ENCODE peak calls at places on chromosome 5, in six cellular contexts. L is cardiac muscle cell, Q is A549, N is lower leg skin, G is upper lobe of left lung, W is sigmoid colon. I is an unnamed sample.

GRCh38 chr5:3893527-3893926 is 297.9 kb downstream of the IRX1 start:
- DNase-seq in L (no peak), W (no peak), N (no peak), G (no peak), Q (no peak), I (no peak)

GRCh38 chr5:36054646-36055045 is 12.0 kb downstream of the UGT3A2 start:
- DNase-seq in G (no peak), N (no peak), Q (no peak), L (no peak), W (no peak), I (no peak)

GRCh38 chr5:10036136-10036535 is 213.6 kb downstream of the ATPSCKMT start:
- DNase-seq in W (no peak), Q (no peak), G (no peak), L (no peak), N (no peak), I (no peak)

GRCh38 chr5:166430491-166431319 is 1860.7 kb upstream of the WWC1 start:
- DNase-seq in N (no peak), L (no peak), G (no peak), W (no peak), Q (no peak), I (no peak)

GRCh38 chr5:111997308-111998159 is 240.5 kb upstream of the NREP start:
- DNase-seq in L (no peak), W (no peak), N (peak), Q (no peak), G (peak), I (no peak)

GRCh38 chr5:149937610-149938009 is 7.0 kb downstream of the PDE6A start:
- DNase-seq in N (no peak), W (no peak), L (no peak), G (no peak), Q (no peak), I (no peak)

GRCh38 chr5:33315170-33315569 is 125.6 kb upstream of the TARS1 start:
- DNase-seq in Q (no peak), L (no peak), G (no peak), W (no peak), N (no peak), I (no peak)

GRCh38 chr5:177162379-177162778 is 28.8 kb downstream of the NSD1 start:
- DNase-seq in G (no peak), W (no peak), Q (no peak), N (no peak), L (no peak), I (no peak)

GRCh38 chr5:175378444-175379028 is 65.4 kb downstream of the DRD1 start:
- DNase-seq in Q (peak), W (no peak), N (no peak), G (no peak), L (no peak), I (no peak)

GRCh38 chr5:1445313-1445894 is at the start of gene SLC6A3:
- DNase-seq in L (peak), Q (no peak), W (no peak), N (no peak), G (no peak), I (peak)

GRCh38 chr5:54717459-54717858 is 199.9 kb downstream of the SNX18 start:
- DNase-seq in L (no peak), Q (no peak), G (no peak), W (no peak), N (no peak), I (no peak)

GRCh38 chr5:19496056-19496455 is 491.9 kb downstream of the CDH18 start:
- DNase-seq in Q (no peak), G (no peak), L (no peak), W (no peak), N (no peak), I (no peak)

GRCh38 chr5:108251350-108251749 is 130.5 kb downstream of the FBXL17 start:
- DNase-seq in W (no peak), G (no peak), L (no peak), N (no peak), Q (no peak), I (no peak)

GRCh38 chr5:82924241-82924989 is 152.8 kb downstream of the TMEM167A start:
- DNase-seq in G (no peak), Q (no peak), W (no peak), N (no peak), L (no peak), I (no peak)

GRCh38 chr5:111830333-111830732 is 73.3 kb upstream of the NREP start:
- DNase-seq in G (no peak), L (no peak), N (peak), W (no peak), Q (no peak), I (no peak)

GRCh38 chr5:120599576-120599975 is 135.5 kb downstream of the PRR16 start:
- DNase-seq in Q (no peak), N (no peak), G (no peak), W (no peak), L (no peak), I (no peak)

GRCh38 chr5:144886668-144887067 is 716.0 kb downstream of the KCTD16 start:
- DNase-seq in L (no peak), N (no peak), G (no peak), W (no peak), Q (no peak), I (no peak)

GRCh38 chr5:6158974-6159863 is 219.1 kb downstream of the MED10 start:
- DNase-seq in G (no peak), W (no peak), N (no peak), L (no peak), Q (peak), I (no peak)

GRCh38 chr5:84059672-84060071 is 325.0 kb downstream of the EDIL3 start:
- DNase-seq in Q (no peak), G (no peak), L (no peak), N (no peak), W (no peak), I (no peak)

GRCh38 chr5:133675376-133676154 is 63.2 kb upstream of the FSTL4 start:
- DNase-seq in N (no peak), G (no peak), L (no peak), W (peak), Q (no peak), I (no peak)

GRCh38 chr5:160467555-160468418 is 46.1 kb downstream of the PTTG1 start:
- DNase-seq in Q (peak), N (peak), G (peak), W (peak), L (no peak), I (peak)

GRCh38 chr5:40801771-40802562 is 3.8 kb upstream of the PRKAA1 start:
- DNase-seq in N (no peak), W (no peak), L (no peak), G (no peak), Q (no peak), I (no peak)

GRCh38 chr5:64269164-64269563 is 103.5 kb downstream of the RNF180 start:
- DNase-seq in Q (no peak), G (no peak), N (no peak), L (no peak), W (no peak), I (no peak)

GRCh38 chr5:170388818-170389217 is 349 bp downstream of the KCNMB1 start:
- DNase-seq in L (peak), G (no peak), Q (no peak), W (no peak), N (no peak), I (no peak)

GRCh38 chr5:40675396-40676133 is 4.2 kb upstream of the PTGER4 start:
- DNase-seq in N (no peak), L (no peak), Q (no peak), G (no peak), W (no peak), I (no peak)

GRCh38 chr5:54785729-54786548 is 199.5 kb downstream of the ESM1 start:
- DNase-seq in L (peak), G (peak), Q (no peak), N (peak), W (peak), I (no peak)

GRCh38 chr5:168802337-168802736 is 223.2 kb upstream of the PANK3 start:
- DNase-seq in G (no peak), Q (no peak), L (no peak), N (no peak), W (no peak), I (no peak)

GRCh38 chr5:98096155-98096554 is 677.3 kb upstream of the RGMB start:
- DNase-seq in G (no peak), Q (no peak), N (no peak), L (no peak), W (no peak), I (no peak)

GRCh38 chr5:77418162-77418561 is 74.0 kb downstream of the WDR41 start:
- DNase-seq in L (no peak), G (no peak), N (no peak), W (no peak), Q (no peak), I (no peak)

GRCh38 chr5:7878381-7878873 is 9.5 kb downstream of the MTRR start:
- DNase-seq in L (no peak), W (no peak), N (no peak), Q (no peak), G (no peak), I (no peak)

DNA sequence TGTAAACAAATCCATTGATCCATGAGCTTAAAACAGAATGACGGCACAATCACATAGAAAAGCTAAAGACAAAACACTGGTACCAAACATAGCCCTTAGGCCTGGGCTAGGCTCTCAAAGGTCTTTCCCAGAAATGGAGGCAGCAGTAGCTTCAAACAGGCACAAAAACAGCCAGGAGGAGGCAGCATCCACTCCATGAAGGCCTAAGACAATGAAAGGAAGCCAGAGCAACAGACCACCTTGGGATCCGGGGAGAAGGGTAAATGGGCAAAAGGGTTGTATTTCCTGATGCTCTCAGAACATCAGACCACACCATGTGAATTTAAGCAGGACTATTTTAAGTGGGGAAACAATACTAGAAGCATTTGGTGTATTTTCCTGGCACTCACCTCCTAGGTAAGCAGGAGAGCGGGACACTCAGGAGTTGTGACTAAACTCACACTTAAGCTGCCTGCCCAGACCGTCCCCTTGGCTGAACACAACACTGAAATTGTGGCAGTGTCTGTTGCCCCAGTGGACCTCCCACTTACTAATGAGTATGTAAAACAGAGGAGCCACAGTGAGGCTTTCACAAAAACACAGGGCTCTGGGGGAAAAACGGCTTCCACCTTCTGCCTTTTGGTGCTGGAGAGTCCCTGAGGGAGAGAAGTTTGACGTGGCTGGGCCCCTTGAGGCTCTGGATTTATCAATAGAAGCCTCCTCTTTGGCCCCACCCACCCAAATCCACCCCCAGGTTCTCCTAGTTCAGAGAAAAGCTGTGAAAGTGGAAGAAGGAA is 11.9 kb downstream of the GNPDA1 start:
- DNase-seq in L (peak), Q (no peak), G (no peak), W (no peak), N (no peak), I (no peak)
- TF ChIP-seq CTCF in L (peak), Q (peak), G (no peak), W (peak), N (no peak), I (no peak)

GRCh38 chr5:145920542-145921210 is 15.7 kb upstream of the SH3RF2 start:
- DNase-seq in N (no peak), Q (no peak), W (no peak), L (no peak), G (no peak), I (no peak)
- TF ChIP-seq CTCF in N (no peak), Q (no peak), W (no peak), L (no peak), G (no peak), I (no peak)

GRCh38 chr5:72394688-72395087 is 74.5 kb downstream of the PTCD2 start:
- DNase-seq in Q (no peak), L (no peak), G (no peak), W (no peak), N (no peak), I (no peak)
- TF ChIP-seq CTCF in Q (peak), L (peak), G (no peak), W (no peak), N (no peak), I (no peak)

GRCh38 chr5:138595396-138595795 is 20.2 kb upstream of the HSPA9 start:
- DNase-seq in L (peak), Q (no peak), W (no peak), N (no peak), G (no peak), I (no peak)
- TF ChIP-seq CTCF in L (no peak), Q (no peak), W (peak), N (no peak), G (no peak), I (no peak)

GRCh38 chr5:179680780-179681411 is at the start of gene CBY3:
- DNase-seq in L (no peak), Q (no peak), W (no peak), G (no peak), N (no peak), I (no peak)

GRCh38 chr5:179680014-179680779 is 637 bp downstream of the CBY3 start:
- DNase-seq in Q (no peak), N (no peak), G (no peak), L (no peak), W (no peak), I (no peak)

GRCh38 chr5:179679014-179679674 is 1.7 kb downstream of the CBY3 start:
- DNase-seq in G (peak), W (peak), L (no peak), N (peak), Q (no peak), I (peak)

GRCh38 chr5:179678238-179679013 is 2.4 kb downstream of the CBY3 start:
- DNase-seq in W (peak), L (peak), Q (peak), G (peak), N (peak), I (peak)
- TF ChIP-seq CTCF in W (no peak), L (peak), Q (no peak), G (no peak), N (peak), I (peak)

DNA sequence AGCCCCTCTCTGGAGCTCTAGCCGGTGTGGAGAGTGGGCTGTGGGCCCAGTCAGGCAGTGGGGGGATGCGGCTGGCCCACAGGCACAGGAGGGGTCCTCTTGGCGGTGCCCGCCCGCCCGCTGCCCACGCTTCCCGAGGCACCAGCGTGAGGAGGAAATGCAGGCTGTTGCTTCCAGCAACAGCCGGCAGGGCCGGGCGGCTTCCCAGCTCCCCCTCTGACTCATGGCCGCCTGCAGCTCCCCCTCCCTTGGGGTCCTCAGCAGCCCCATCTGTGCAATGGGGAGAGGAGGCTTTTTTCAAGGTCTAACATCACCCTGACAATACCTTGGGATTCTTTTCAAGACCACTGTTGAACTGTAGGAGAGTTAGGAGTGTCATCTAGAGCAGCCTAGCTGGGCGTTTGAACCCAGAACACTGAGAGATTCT is 10.4 kb downstream of the CXXC5 start:
- DNase-seq in G (peak), W (no peak), L (no peak), N (no peak), Q (no peak), I (no peak)
- TF ChIP-seq CTCF in G (peak), W (no peak), L (no peak), N (no peak), Q (no peak), I (no peak)

GRCh38 chr5:126341906-126342625 is 81.1 kb upstream of the GRAMD2B start:
- DNase-seq in L (no peak), Q (no peak), G (no peak), N (no peak), W (no peak), I (no peak)
- TF ChIP-seq CTCF in L (no peak), Q (no peak), G (no peak), N (no peak), W (no peak), I (no peak)

GRCh38 chr5:157740211-157740610 is 3.3 kb upstream of the LSM11 start:
- DNase-seq in Q (peak), N (no peak), W (no peak), G (no peak), L (peak), I (no peak)
- TF ChIP-seq CTCF in Q (peak), N (no peak), W (no peak), G (no peak), L (peak), I (peak)

GRCh38 chr5:156678484-156678883 is 171.6 kb upstream of the PPP1R2B start:
- DNase-seq in Q (no peak), N (no peak), G (no peak), W (no peak), L (no peak), I (no peak)

GRCh38 chr5:156680845-156681244 is 169.2 kb upstream of the PPP1R2B start:
- DNase-seq in L (no peak), Q (no peak), N (no peak), G (no peak), W (no peak), I (no peak)

GRCh38 chr5:156677963-156678362 is 172.1 kb upstream of the PPP1R2B start:
- DNase-seq in Q (no peak), N (no peak), G (no peak), W (no peak), L (no peak), I (no peak)

GRCh38 chr5:156670615-156671014 is 179.5 kb upstream of the PPP1R2B start:
- DNase-seq in W (no peak), Q (no peak), G (no peak), L (no peak), N (no peak), I (no peak)

GRCh38 chr5:156675402-156675801 is 174.7 kb upstream of the PPP1R2B start:
- DNase-seq in N (no peak), Q (no peak), W (no peak), L (no peak), G (no peak), I (no peak)
- TF ChIP-seq CTCF in N (no peak), Q (no peak), W (no peak), L (no peak), G (no peak), I (no peak)

DNA sequence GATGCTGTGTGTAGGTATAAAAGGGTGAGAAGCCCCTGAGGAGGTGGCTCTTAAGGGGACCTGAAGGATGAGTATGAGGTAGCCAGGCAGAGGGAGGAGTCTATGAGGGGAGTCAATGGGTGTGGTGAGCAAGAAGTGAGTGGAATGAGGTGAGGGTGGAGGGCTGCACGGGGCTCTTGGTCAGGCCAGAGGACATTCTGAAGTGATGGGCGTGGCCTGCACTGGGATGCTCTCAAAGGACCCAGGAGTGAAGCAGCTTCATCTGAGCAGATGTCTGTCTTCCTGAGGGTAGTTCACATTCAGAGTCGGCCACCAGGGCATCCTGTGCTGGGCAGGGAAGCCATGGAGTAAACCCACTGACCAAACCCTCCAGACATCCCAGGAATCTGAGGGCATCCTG is 45.1 kb upstream of the SAP30L start:
- DNase-seq in G (no peak), Q (no peak), W (no peak), L (no peak), N (no peak), I (no peak)
- TF ChIP-seq CTCF in G (no peak), Q (no peak), W (no peak), L (no peak), N (no peak), I (no peak)

I was measured in glutamatergic neuron.